ENCODE peak calls at places on chromosomes 7 and 10, in five cellular contexts. T is HepG2, G is H1, J is GM23338, Z is GM12878. Q is an unnamed sample.

GRCh38 chr10:103861501-103861900 is 6.1 kb upstream of the SH3PXD2A start:
- DNase-seq in J (no peak), T (no peak), Z (no peak), G (no peak), Q (no peak)

GRCh38 chr7:85186521-85187241 is at the start of gene SEMA3D:
- DNase-seq in T (peak), J (peak), Z (no peak), G (peak), Q (peak)

GRCh38 chr10:60827791-60828488 is 49.7 kb downstream of the CDK1 start:
- DNase-seq in J (peak), G (no peak), T (peak), Z (no peak), Q (peak)

GRCh38 chr7:105871142-105871541 is 5.3 kb downstream of the ATXN7L1 start:
- DNase-seq in Z (no peak), J (no peak), T (no peak), G (no peak), Q (no peak)

GRCh38 chr7:131336956-131337355 is 9.3 kb downstream of the MKLN1 start:
- DNase-seq in J (peak), G (no peak), Z (no peak), T (peak), Q (no peak)

GRCh38 chr7:131895541-131896173 is 339.2 kb upstream of the PODXL start:
- DNase-seq in T (no peak), G (no peak), Z (no peak), J (peak), Q (peak)

GRCh38 chr7:44561962-44562621 is 11.6 kb downstream of the DDX56 start:
- DNase-seq in Z (no peak), G (no peak), J (peak), T (peak), Q (no peak)

GRCh38 chr7:50730459-50731400 is 52.0 kb downstream of the GRB10 start:
- DNase-seq in T (peak), G (no peak), Z (no peak), J (no peak), Q (peak)

GRCh38 chr7:139949629-139950028 is 113.1 kb downstream of the PARP12 start:
- DNase-seq in J (no peak), T (no peak), Z (no peak), G (no peak), Q (no peak)

GRCh38 chr10:68869623-68870022 is 31.5 kb upstream of the DDX50 start:
- DNase-seq in T (no peak), G (no peak), J (no peak), Z (no peak), Q (no peak)

GRCh38 chr7:104973909-104974415 is 40.0 kb upstream of the KMT2E start:
- DNase-seq in J (no peak), Z (no peak), G (peak), T (no peak), Q (peak)

DNA sequence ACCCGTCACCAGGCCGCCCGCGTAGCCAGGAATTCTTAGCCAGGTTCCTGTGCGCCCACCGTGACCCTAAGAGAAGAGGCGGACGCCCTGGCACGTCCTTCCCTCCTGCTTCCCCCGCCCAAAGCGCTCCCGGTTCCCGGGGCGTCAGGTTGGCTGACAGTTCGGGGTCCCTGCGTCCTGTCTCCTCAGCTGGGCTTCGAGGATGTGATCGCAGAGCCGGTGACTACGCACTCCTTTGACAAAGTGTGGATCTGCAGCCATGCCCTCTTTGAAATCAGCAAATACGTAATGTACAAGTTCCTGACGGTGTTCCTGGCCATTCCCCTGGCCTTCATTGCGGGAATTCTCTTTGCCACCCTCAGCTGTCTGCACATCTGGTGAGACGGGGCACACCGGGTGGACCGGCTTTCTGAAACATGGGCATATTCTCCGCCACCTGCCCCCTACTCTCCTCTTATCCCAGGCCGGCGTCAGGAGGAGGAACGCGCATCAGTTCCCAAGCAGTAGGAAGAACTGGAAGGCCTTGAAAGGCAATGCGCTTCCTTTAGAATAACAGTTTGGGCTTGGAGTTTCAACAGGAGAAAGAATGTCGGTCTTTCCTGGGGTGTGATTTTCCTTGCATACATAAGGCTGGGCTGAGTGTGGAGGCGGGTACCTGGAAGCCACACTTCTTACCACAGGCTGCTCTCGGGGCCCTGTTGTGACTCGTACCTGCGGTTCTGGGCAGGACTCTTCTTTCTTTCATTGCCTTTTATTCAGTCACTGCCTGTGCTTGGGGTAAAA is 724 bp downstream of the CAV2 start:
- DNase-seq in T (no peak), G (no peak), J (peak), Z (no peak), Q (peak)
- TF ChIP-seq EZH2 in T (peak), G (peak), J (peak), Z (peak), Q (no peak)

GRCh38 chr7:24057243-24057642 is 226.7 kb upstream of the NPY start:
- DNase-seq in J (peak), G (no peak), T (no peak), Z (no peak), Q (no peak)
- TF ChIP-seq CTCF in J (peak), G (no peak), T (no peak), Z (peak), Q (no peak)

DNA sequence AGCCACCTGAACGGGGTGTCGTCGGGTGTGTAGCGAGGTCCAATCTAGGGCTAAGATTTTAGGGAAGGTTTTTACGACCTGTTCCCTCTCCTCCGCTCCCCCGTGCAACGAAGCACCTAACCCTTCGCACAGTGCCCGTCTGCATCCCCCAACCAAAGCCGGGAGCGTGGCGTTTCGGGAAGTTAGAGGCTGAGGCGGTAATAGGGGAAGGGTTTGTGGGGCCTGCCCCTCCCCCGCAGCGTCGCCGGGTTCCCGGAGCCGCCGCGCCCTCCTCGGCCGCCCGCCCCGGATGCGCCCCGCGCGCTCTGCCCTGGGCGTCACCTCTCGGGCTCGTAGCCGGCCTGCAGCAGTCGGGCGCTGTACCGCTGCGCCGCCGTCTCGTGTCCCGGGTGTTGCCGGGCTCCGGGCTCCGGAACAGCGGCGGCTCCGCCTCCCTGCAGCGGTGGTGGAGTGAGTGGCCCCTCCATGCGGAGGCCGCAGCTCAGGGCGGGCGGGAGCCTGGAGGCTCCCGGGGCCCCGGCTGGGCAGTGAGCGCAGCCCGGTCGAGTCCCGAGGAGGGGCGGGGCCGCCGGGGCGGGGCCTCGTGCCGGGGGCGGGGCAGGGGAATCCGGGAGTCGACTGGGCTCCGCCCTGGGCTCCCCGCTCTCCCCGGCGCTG is at the start of gene IMPDH1:
- DNase-seq in G (peak), T (no peak), J (peak), Z (no peak), Q (no peak)
- TF ChIP-seq POLR2AphosphoS5 in G (no peak), T (peak), J (peak), Z (no peak), Q (peak)

DNA sequence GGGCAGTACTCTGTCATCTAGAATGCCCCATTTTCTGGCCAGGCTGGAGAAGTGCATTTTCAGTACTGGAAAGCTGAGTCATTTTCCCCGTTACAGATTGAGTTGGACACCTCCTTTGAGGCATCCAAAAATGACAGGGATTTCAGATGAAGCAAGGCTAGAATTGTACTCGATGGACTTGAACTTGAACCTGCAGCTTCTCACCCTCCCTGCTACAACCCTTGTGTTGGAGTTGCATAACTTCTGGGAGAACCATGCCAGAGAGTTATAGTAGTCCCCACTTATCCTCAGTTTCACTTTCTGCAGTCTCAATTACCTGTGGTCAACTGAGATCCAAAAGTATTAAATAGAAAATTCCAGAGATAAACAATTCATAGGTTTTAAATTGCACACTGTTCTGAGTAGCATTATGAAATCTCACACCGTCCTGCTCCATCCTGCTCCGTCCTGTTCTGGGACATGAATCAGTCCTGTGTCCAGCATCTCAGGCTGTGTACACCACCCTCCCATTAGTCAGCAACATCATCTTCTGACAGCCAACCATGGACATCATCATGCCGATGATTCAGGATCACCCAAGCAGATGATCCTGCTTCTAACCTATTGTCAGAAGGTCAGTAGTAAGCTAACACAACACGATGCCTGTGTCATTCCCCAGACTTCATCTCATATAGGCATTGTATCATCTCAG is 363.7 kb downstream of the DPP6 start:
- DNase-seq in Z (no peak), T (no peak), J (no peak), G (no peak), Q (no peak)
- TF ChIP-seq EZH2 in Z (no peak), T (no peak), J (no peak), G (no peak), Q (no peak)

GRCh38 chr7:93890041-93890463 is 501 bp downstream of the TFPI2 start:
- DNase-seq in J (peak), T (no peak), G (peak), Z (no peak), Q (peak)
- TF ChIP-seq CTCF in J (peak), T (no peak), G (no peak), Z (no peak), Q (no peak)

GRCh38 chr7:7585241-7585928 is 18.7 kb downstream of the MIOS start:
- DNase-seq in Z (no peak), J (no peak), T (no peak), G (no peak), Q (no peak)
- TF ChIP-seq POLR2AphosphoS5 in Z (no peak), J (no peak), T (no peak), G (no peak), Q (no peak)

GRCh38 chr10:129028425-129028824 is 438.6 kb upstream of the MGMT start:
- DNase-seq in Z (no peak), G (no peak), T (no peak), J (no peak), Q (no peak)

GRCh38 chr10:129032626-129033353 is 434.3 kb upstream of the MGMT start:
- DNase-seq in T (no peak), G (no peak), J (no peak), Z (no peak), Q (no peak)

GRCh38 chr10:129033790-129034272 is 433.2 kb upstream of the MGMT start:
- DNase-seq in T (no peak), J (no peak), Z (no peak), G (no peak), Q (no peak)

GRCh38 chr10:129033354-129033729 is 433.7 kb upstream of the MGMT start:
- DNase-seq in J (no peak), G (no peak), Z (no peak), T (no peak), Q (no peak)

DNA sequence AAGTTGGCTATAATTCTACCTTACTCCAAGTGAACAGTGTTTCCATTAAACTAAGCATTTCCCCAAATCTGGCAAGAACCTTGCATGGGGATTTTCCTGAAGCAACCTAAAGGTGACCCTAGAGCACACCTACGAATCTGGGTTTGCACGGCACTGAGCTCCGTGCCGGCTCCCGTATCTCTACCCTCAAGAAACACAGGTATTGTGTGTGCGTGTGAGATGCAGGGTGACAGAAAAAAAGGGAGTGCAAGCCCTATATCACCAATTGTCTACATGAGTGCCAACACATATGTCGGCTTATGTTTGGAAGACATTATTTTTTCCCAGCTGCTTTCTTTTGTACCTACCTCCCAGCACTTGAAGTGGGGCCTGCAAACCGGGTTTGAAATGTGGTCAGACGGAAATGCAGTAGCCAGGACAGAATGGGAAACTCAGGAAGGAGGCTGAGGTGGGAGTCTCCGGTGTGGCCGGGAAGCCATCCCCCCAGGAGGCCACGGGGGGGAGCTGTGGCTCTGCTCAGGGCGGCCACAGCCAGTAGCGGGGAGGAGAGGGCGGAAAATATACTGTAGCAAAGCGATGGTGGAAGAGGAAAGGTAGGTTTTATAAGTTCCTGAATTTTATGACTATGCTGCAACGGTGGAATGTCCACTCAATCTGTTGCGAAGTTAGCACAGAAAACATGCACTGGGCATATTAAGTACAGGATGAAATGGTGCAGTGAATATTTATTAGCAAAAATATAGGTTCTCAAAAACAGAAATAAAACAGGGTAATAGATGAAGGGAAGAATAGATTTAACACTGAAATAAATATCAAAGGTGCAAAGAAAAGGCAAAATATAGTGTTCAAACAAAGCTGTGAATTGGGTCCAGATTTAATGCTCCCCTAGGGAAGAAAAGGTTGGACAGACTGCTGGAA is 435.5 kb upstream of the MGMT start:
- DNase-seq in T (peak), J (peak), Z (no peak), G (peak), Q (peak)
- TF ChIP-seq EZH2 in T (peak), J (no peak), Z (no peak), G (no peak), Q (no peak)

GRCh38 chr10:22219308-22219707 is 1.5 kb upstream of the EBLN1 start:
- DNase-seq in J (no peak), T (no peak), Z (no peak), G (no peak), Q (no peak)

GRCh38 chr10:22222236-22223190 is 4.7 kb upstream of the EBLN1 start:
- DNase-seq in T (no peak), G (no peak), J (no peak), Z (no peak), Q (no peak)

GRCh38 chr10:22217842-22218241 is at the start of gene EBLN1:
- DNase-seq in J (no peak), Z (no peak), G (no peak), T (no peak), Q (no peak)

GRCh38 chr10:22218448-22218847 is 633 bp upstream of the EBLN1 start:
- DNase-seq in J (peak), G (no peak), T (peak), Z (no peak), Q (no peak)
- TF ChIP-seq CTCF in J (peak), G (peak), T (no peak), Z (no peak), Q (no peak)

GRCh38 chr10:27699778-27700177 is 45.8 kb downstream of the MKX start:
- DNase-seq in G (no peak), Z (no peak), T (no peak), J (no peak), Q (no peak)
- TF ChIP-seq POLR2AphosphoS5 in G (no peak), Z (no peak), T (no peak), J (no peak), Q (no peak)

DNA sequence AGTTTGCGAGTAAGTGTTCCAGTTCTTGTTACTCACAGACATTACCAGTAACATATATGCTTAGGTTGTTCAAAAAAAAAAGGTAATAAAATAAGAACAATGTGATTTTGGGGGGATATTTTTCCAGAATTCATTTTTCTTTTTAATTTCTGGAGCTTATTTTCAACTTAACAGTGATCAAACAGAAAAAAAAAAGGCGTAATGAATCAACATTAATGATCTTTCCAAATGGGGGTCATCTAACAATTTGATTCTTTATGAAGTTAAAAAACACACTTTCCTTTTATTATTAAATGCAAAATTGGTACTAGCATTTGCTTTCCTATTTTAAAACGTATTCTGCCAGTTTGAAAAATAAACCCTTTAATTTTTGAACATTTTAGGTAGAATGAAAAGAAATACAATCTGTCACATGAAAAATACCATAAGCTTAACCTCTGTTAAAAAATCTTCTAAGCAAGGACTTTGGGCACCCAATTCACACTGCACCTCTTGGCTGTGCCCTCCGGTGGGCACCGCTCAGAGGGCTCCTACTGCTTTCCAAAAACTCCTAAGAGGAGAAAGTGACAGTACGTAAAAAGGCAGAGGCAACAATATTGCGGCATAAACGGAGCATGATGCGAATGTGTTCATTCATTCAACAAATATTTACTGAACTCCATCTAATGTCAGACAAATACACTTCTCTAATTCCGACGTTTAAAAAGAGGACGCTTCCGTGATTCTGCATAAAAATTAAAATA is 32.6 kb downstream of the CNPY1 start:
- DNase-seq in J (no peak), G (no peak), Z (no peak), T (no peak), Q (no peak)
- TF ChIP-seq EZH2 in J (no peak), G (no peak), Z (no peak), T (no peak), Q (no peak)